ENCODE peak calls at places on chromosomes 6 and 20, in four cellular contexts. I is GM12878, N is A549, H is HepG2. K is an unnamed sample.
A peak's percentile ranks its signal among the peaks of the same experiment; 100 is the strongest.

GRCh38 chr20:47574616-47575401 is 73.1 kb downstream of the NCOA3 start:
- DNase-seq in I (no peak), N (peak; percentile 39), H (no peak), K (no peak)

GRCh38 chr20:62753626-62754025 is 42.6 kb upstream of the MRGBP start:
- DNase-seq in I (no peak), N (no peak), H (no peak), K (no peak)

GRCh38 chr6:41644297-41644879 is 6.1 kb downstream of the MDFI start:
- DNase-seq in I (no peak), N (no peak), H (peak; percentile 43), K (no peak)

GRCh38 chr6:132978685-132979084 is 164.3 kb downstream of the RPS12 start:
- DNase-seq in I (no peak), N (no peak), H (no peak), K (no peak)

GRCh38 chr6:122049341-122049740 is 350.1 kb upstream of the HSF2 start:
- DNase-seq in I (no peak), N (no peak), H (no peak), K (peak; percentile 18)

GRCh38 chr20:46361386-46361785 is 45.0 kb downstream of the ELMO2 start:
- DNase-seq in I (no peak), N (no peak), H (no peak), K (no peak)

GRCh38 chr6:4398806-4399205 is 263.4 kb upstream of the ECI2 start:
- DNase-seq in I (no peak), N (no peak), H (no peak), K (no peak)

GRCh38 chr6:14857501-14857900 is 388.4 kb upstream of the JARID2 start:
- DNase-seq in I (no peak), N (no peak), H (no peak), K (no peak)

GRCh38 chr6:43990275-43990626 is 137.0 kb downstream of the MRPL14 start:
- DNase-seq in I (no peak), N (no peak), H (no peak), K (no peak)

GRCh38 chr20:62138912-62139311 is 4.3 kb downstream of the PSMA7 start:
- DNase-seq in I (no peak), N (no peak), H (no peak), K (no peak)

GRCh38 chr6:139367810-139368321 is 6.6 kb downstream of the CITED2 start:
- DNase-seq in I (no peak), N (no peak), H (no peak), K (peak; percentile 53)

GRCh38 chr6:148943451-148943850 is 196.6 kb downstream of the UST start:
- DNase-seq in I (no peak), N (no peak), H (no peak), K (no peak)

GRCh38 chr6:34810936-34811632 is 19.2 kb downstream of the BLTP3A start:
- DNase-seq in I (peak; percentile 84), N (no peak), H (peak; percentile 52), K (no peak)

GRCh38 chr6:82971877-82972460 is 93.7 kb downstream of the UBE3D start:
- DNase-seq in I (no peak), N (no peak), H (no peak), K (no peak)

GRCh38 chr6:154847318-154847717 is 114.1 kb downstream of the SCAF8 start:
- DNase-seq in I (no peak), N (no peak), H (no peak), K (no peak)

GRCh38 chr20:62924567-62925419 is 1.5 kb downstream of the DIDO1 start:
- DNase-seq in I (no peak), N (no peak), H (peak; percentile 56), K (no peak)

GRCh38 chr6:146544783-146545182 is 1.1 kb downstream of the RAB32 start:
- DNase-seq in I (no peak), N (no peak), H (no peak), K (no peak)

GRCh38 chr6:17432356-17432755 is 39.0 kb downstream of the CAP2 start:
- DNase-seq in I (no peak), N (no peak), H (no peak), K (no peak)

GRCh38 chr6:104705095-104705707 is 154.5 kb downstream of the HACE1 start:
- DNase-seq in I (no peak), N (no peak), H (no peak), K (no peak)

GRCh38 chr20:34995192-34995591 is 39.5 kb downstream of the MYH7B start:
- DNase-seq in I (no peak), N (no peak), H (no peak), K (no peak)

GRCh38 chr20:58497911-58498310 is 17.3 kb downstream of the APCDD1L start:
- DNase-seq in I (no peak), N (no peak), H (no peak), K (no peak)

GRCh38 chr6:56416247-56416646 is 168.9 kb upstream of the COL21A1 start:
- DNase-seq in I (no peak), N (no peak), H (no peak), K (no peak)

GRCh38 chr6:293185-294174 is 1.2 kb downstream of the DUSP22 start:
- DNase-seq in I (no peak), N (no peak), H (no peak), K (no peak)

GRCh38 chr6:125913864-125914351 is 42.7 kb upstream of the HINT3 start:
- DNase-seq in I (no peak), N (peak; percentile 32), H (no peak), K (no peak)

GRCh38 chr6:124158024-124158423 is 354.4 kb downstream of the NKAIN2 start:
- DNase-seq in I (no peak), N (no peak), H (no peak), K (no peak)

GRCh38 chr6:76774750-76775396 is 688.4 kb downstream of the HTR1B start:
- DNase-seq in I (no peak), N (no peak), H (no peak), K (no peak)

GRCh38 chr20:59807909-59808728 is 125.3 kb downstream of the SYCP2 start:
- DNase-seq in I (no peak), N (no peak), H (no peak), K (no peak)

GRCh38 chr6:38012573-38012972 is 193.0 kb downstream of the ZFAND3 start:
- DNase-seq in I (no peak), N (peak; percentile 9), H (peak; percentile 57), K (peak; percentile 17)

GRCh38 chr20:3318226-3318884 is 79.4 kb upstream of the SLC4A11 start:
- DNase-seq in I (no peak), N (no peak), H (no peak), K (no peak)

DNA sequence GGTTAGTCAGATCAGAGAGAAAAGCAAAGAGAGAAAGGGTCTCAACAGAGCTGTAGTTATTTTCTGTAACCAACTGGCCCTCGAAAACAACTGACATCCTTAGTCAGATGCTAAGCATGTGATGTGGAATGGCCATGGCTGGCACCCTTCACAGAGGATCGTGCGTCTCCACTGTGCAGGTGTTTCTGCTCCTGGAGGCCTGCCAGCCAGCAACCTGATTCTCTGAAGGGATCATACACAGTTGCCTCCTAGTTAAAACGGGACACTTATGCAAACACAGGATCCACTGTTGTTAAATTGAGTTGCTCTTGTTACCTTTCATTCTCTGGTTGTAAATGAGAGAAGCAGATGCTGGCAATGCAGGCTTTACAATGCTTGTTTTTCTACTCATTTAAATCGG is 148.5 kb downstream of the HDGFL1 start:
- DNase-seq in I (no peak), N (no peak), H (no peak), K (no peak)
- TF ChIP-seq ESRRA in I (no peak), N (no peak), H (no peak), K (no peak)

GRCh38 chr6:15950962-15951569 is 177.8 kb upstream of the MYLIP start:
- DNase-seq in I (no peak), N (no peak), H (no peak), K (no peak)
- TF ChIP-seq USF2 in I (peak; percentile 27), N (no peak), H (peak; percentile 82), K (no peak)

GRCh38 chr6:19866199-19866872 is 29.2 kb downstream of the ID4 start:
- DNase-seq in I (no peak), N (no peak), H (no peak), K (no peak)
- TF ChIP-seq ESRRA in I (no peak), N (no peak), H (no peak), K (no peak)

GRCh38 chr6:163950159-163950558 is 535.6 kb downstream of the QKI start:
- DNase-seq in I (no peak), N (no peak), H (no peak), K (no peak)
- TF ChIP-seq USF2 in I (no peak), N (no peak), H (no peak), K (no peak)

DNA sequence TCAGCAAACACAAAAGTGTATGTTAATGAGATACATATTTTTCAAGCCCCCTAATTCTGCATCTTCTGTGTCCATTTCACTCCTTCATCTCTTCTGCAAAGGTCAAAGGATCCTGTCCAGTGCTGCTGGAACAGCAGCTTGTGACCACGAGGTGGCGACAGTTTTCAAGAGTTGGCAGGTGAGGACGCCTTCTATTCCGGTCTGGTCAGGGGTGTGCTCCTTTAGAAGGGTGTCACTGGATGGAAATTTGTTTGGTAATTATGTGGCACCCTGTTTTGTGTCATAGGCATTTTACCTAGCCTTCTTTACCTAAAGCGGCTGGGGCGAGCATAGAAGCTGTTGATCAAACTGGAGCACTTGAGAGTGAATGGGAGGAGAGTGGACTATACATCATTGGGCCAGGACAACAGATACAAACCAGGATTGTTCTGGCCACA is 32.9 kb upstream of the ERVFRD-1 start:
- DNase-seq in I (peak; percentile 49), N (peak; percentile 73), H (peak; percentile 77), K (peak; percentile 77)
- TF ChIP-seq ESRRA in I (no peak), N (no peak), H (peak; percentile 48), K (no peak)

GRCh38 chr6:33762713-33763112 is 16.0 kb upstream of the IP6K3 start:
- DNase-seq in I (no peak), N (no peak), H (no peak), K (no peak)
- TF ChIP-seq USF2 in I (no peak), N (no peak), H (no peak), K (no peak)

GRCh38 chr20:51628533-51629398 is 86.2 kb upstream of the NFATC2 start:
- DNase-seq in I (no peak), N (no peak), H (peak; percentile 90), K (no peak)

GRCh38 chr20:51631953-51632352 is 89.4 kb upstream of the NFATC2 start:
- DNase-seq in I (no peak), N (no peak), H (no peak), K (no peak)

GRCh38 chr20:51633430-51633829 is 90.9 kb upstream of the NFATC2 start:
- DNase-seq in I (no peak), N (no peak), H (no peak), K (no peak)

GRCh38 chr20:51629399-51630058 is 87.0 kb upstream of the NFATC2 start:
- DNase-seq in I (no peak), N (no peak), H (no peak), K (no peak)

GRCh38 chr20:51631011-51631950 is 88.8 kb upstream of the NFATC2 start:
- DNase-seq in I (no peak), N (peak; percentile 93), H (peak; percentile 28), K (no peak)
- TF ChIP-seq ESRRA in I (no peak), N (no peak), H (no peak), K (no peak)

GRCh38 chr6:71123051-71123450 is 165.6 kb upstream of the OGFRL1 start:
- DNase-seq in I (no peak), N (no peak), H (no peak), K (no peak)
- TF ChIP-seq USF2 in I (no peak), N (no peak), H (no peak), K (no peak)

DNA sequence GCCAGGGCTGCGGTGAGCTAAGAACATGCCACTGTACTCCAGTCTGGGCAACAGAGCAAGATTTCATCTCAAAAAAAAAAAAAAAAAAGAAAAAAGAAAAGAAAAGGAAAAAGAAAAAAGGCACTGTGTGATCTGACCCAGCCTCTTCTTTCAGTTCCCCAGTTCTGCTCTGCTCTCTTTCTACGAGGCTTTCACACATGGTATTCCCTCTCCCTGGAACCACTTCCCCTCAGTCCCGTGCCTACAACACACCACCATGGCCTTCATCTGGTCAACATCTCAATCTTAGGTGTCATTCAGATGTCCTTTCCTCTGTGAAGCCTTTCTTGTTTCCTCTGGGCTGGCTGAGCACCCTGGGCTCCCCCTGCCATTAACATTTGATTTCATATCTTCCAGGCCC is 2.3 kb upstream of the DSN1 start:
- DNase-seq in I (no peak), N (no peak), H (no peak), K (no peak)
- TF ChIP-seq ESRRA in I (no peak), N (no peak), H (no peak), K (no peak)

K was measured in WTC11.